ENCODE peak calls at places on chromosome 5, in ten cellular contexts. R, K, E, O, M, C, G, U, B and Q are unnamed samples.

GRCh38 chr5:143968071-143968878 is 156.3 kb downstream of the HMHB1 start:
- DNase-seq in R (peak), K (no peak), E (no peak), O (no peak), M (peak), C (no peak), G (no peak), U (peak), B (peak), Q (no peak)

GRCh38 chr5:163269624-163270023 is 167.8 kb upstream of the CCNG1 start:
- DNase-seq in R (no peak), K (no peak), E (no peak), O (no peak), M (no peak), C (no peak), G (no peak), U (no peak), B (no peak), Q (no peak)

GRCh38 chr5:62732677-62733121 is 154.1 kb downstream of the LRRC70 start:
- DNase-seq in R (no peak), K (no peak), E (no peak), O (no peak), M (peak), C (no peak), G (no peak), U (no peak), B (peak), Q (no peak)

GRCh38 chr5:142063878-142064331 is 44.7 kb upstream of the NDFIP1 start:
- DNase-seq in R (no peak), K (peak), E (no peak), O (no peak), M (peak), C (peak), G (no peak), U (no peak), B (peak), Q (peak)

GRCh38 chr5:107533946-107534876 is 136.5 kb downstream of the EFNA5 start:
- DNase-seq in R (no peak), K (no peak), E (no peak), O (no peak), M (no peak), C (no peak), G (no peak), U (no peak), B (no peak), Q (no peak)

GRCh38 chr5:125536582-125536981 is 790.1 kb upstream of the ZNF608 start:
- DNase-seq in R (no peak), K (no peak), E (no peak), O (no peak), M (peak), C (no peak), G (no peak), U (peak), B (peak), Q (no peak)

GRCh38 chr5:164475339-164475977 is 970.0 kb downstream of the MAT2B start:
- DNase-seq in R (no peak), K (no peak), E (peak), O (no peak), M (peak), C (no peak), G (no peak), U (peak), B (peak), Q (no peak)

GRCh38 chr5:128613111-128613510 is 75.1 kb upstream of the FBN2 start:
- DNase-seq in R (no peak), K (no peak), E (no peak), O (no peak), M (no peak), C (no peak), G (no peak), U (no peak), B (no peak), Q (no peak)

GRCh38 chr5:570886-571285 is 41.3 kb upstream of the CEP72 start:
- DNase-seq in R (no peak), K (no peak), E (no peak), O (no peak), M (no peak), C (no peak), G (no peak), U (no peak), B (no peak), Q (no peak)